ENCODE peak calls at places on chromosome 14, in five cellular contexts. One of them, this sample, is unnamed.

GRCh38 chr14:66493750-66494149 is 7.6 kb downstream of the CCDC196 start:
- DNase-seq in PC-9: no peak
- DNase-seq in left ventricle myocardium inferior: no peak
- DNase-seq in stomach: no peak
- DNase-seq in dorsolateral prefrontal cortex: no peak
- DNase-seq in this sample: no peak

GRCh38 chr14:103838117-103838516 is 9.3 kb downstream of the PPP1R13B start:
- DNase-seq in PC-9: no peak
- DNase-seq in left ventricle myocardium inferior: no peak
- DNase-seq in stomach: no peak
- DNase-seq in dorsolateral prefrontal cortex: no peak
- DNase-seq in this sample: no peak

GRCh38 chr14:68607081-68607851 is 185.6 kb downstream of the ZFP36L1 start:
- DNase-seq in PC-9: no peak
- DNase-seq in left ventricle myocardium inferior: peak; percentile 39
- DNase-seq in stomach: peak; percentile 38
- DNase-seq in dorsolateral prefrontal cortex: no peak
- DNase-seq in this sample: no peak

GRCh38 chr14:68458840-68459469 is 333.9 kb downstream of the ZFP36L1 start:
- DNase-seq in PC-9: peak; percentile 85
- DNase-seq in left ventricle myocardium inferior: peak; percentile 45
- DNase-seq in stomach: peak; percentile 72
- DNase-seq in dorsolateral prefrontal cortex: no peak
- DNase-seq in this sample: peak; percentile 93

GRCh38 chr14:85487215-85487614 is 42.7 kb upstream of the FLRT2 start:
- DNase-seq in PC-9: no peak
- DNase-seq in left ventricle myocardium inferior: no peak
- DNase-seq in stomach: no peak
- DNase-seq in dorsolateral prefrontal cortex: no peak
- DNase-seq in this sample: no peak

GRCh38 chr14:102207831-102208365 is 68.2 kb downstream of the WDR20 start:
- DNase-seq in PC-9: no peak
- DNase-seq in left ventricle myocardium inferior: no peak
- DNase-seq in stomach: no peak
- DNase-seq in dorsolateral prefrontal cortex: no peak
- DNase-seq in this sample: no peak

GRCh38 chr14:89773644-89774316 is 180.8 kb downstream of the EFCAB11 start:
- DNase-seq in PC-9: peak; percentile 26
- DNase-seq in left ventricle myocardium inferior: peak; percentile 46
- DNase-seq in stomach: peak; percentile 80
- DNase-seq in dorsolateral prefrontal cortex: no peak
- DNase-seq in this sample: peak; percentile 16

GRCh38 chr14:51244591-51244990 is 4.5 kb downstream of the TMX1 start:
- DNase-seq in PC-9: no peak
- DNase-seq in left ventricle myocardium inferior: no peak
- DNase-seq in stomach: no peak
- DNase-seq in dorsolateral prefrontal cortex: no peak
- DNase-seq in this sample: no peak

GRCh38 chr14:61229475-61229888 is 51.7 kb downstream of the TMEM30B start:
- DNase-seq in PC-9: no peak
- DNase-seq in left ventricle myocardium inferior: no peak
- DNase-seq in stomach: peak; percentile 46
- DNase-seq in dorsolateral prefrontal cortex: no peak
- DNase-seq in this sample: no peak

GRCh38 chr14:60257862-60258261 is 8.8 kb downstream of the PPM1A start:
- DNase-seq in PC-9: no peak
- DNase-seq in left ventricle myocardium inferior: no peak
- DNase-seq in stomach: no peak
- DNase-seq in dorsolateral prefrontal cortex: no peak
- DNase-seq in this sample: no peak

GRCh38 chr14:55103005-55103640 is 25.9 kb upstream of the LGALS3 start:
- DNase-seq in PC-9: peak; percentile 93
- DNase-seq in left ventricle myocardium inferior: peak; percentile 70
- DNase-seq in stomach: peak; percentile 84
- DNase-seq in dorsolateral prefrontal cortex: no peak
- DNase-seq in this sample: peak; percentile 99

GRCh38 chr14:53613404-53614253 is 343.0 kb downstream of the BMP4 start:
- DNase-seq in PC-9: peak; percentile 31
- DNase-seq in left ventricle myocardium inferior: no peak
- DNase-seq in stomach: no peak
- DNase-seq in dorsolateral prefrontal cortex: no peak
- DNase-seq in this sample: peak; percentile 32

GRCh38 chr14:33131801-33132200 is 193.1 kb downstream of the NPAS3 start:
- DNase-seq in PC-9: no peak
- DNase-seq in left ventricle myocardium inferior: no peak
- DNase-seq in stomach: no peak
- DNase-seq in dorsolateral prefrontal cortex: no peak
- DNase-seq in this sample: no peak

GRCh38 chr14:54207991-54208520 is 188.8 kb upstream of the CDKN3 start:
- DNase-seq in PC-9: no peak
- DNase-seq in left ventricle myocardium inferior: no peak
- DNase-seq in stomach: no peak
- DNase-seq in dorsolateral prefrontal cortex: no peak
- DNase-seq in this sample: no peak

GRCh38 chr14:69625299-69626131 is 14.1 kb downstream of the SUSD6 start:
- DNase-seq in PC-9: no peak
- DNase-seq in left ventricle myocardium inferior: peak; percentile 72
- DNase-seq in stomach: peak; percentile 55
- DNase-seq in dorsolateral prefrontal cortex: peak; percentile 58
- DNase-seq in this sample: no peak

GRCh38 chr14:51093371-51094281 is 1.3 kb downstream of the TRIM9 start:
- DNase-seq in PC-9: no peak
- DNase-seq in left ventricle myocardium inferior: peak; percentile 23
- DNase-seq in stomach: no peak
- DNase-seq in dorsolateral prefrontal cortex: peak; percentile 76
- DNase-seq in this sample: no peak

GRCh38 chr14:105151131-105151837 is 17.3 kb downstream of the JAG2 start:
- DNase-seq in PC-9: no peak
- DNase-seq in left ventricle myocardium inferior: peak; percentile 13
- DNase-seq in stomach: no peak
- DNase-seq in dorsolateral prefrontal cortex: no peak
- DNase-seq in this sample: no peak
- TF ChIP-seq CTCF in PC-9: no peak
- TF ChIP-seq CTCF in left ventricle myocardium inferior: no peak
- TF ChIP-seq CTCF in stomach: no peak
- TF ChIP-seq CTCF in dorsolateral prefrontal cortex: no peak
- TF ChIP-seq CTCF in this sample: no peak

GRCh38 chr14:78302841-78303240 is 132.7 kb downstream of the NRXN3 start:
- DNase-seq in PC-9: no peak
- DNase-seq in left ventricle myocardium inferior: no peak
- DNase-seq in stomach: no peak
- DNase-seq in dorsolateral prefrontal cortex: no peak
- DNase-seq in this sample: no peak

GRCh38 chr14:78291958-78292357 is 121.8 kb downstream of the NRXN3 start:
- DNase-seq in PC-9: no peak
- DNase-seq in left ventricle myocardium inferior: no peak
- DNase-seq in stomach: no peak
- DNase-seq in dorsolateral prefrontal cortex: no peak
- DNase-seq in this sample: no peak

DNA sequence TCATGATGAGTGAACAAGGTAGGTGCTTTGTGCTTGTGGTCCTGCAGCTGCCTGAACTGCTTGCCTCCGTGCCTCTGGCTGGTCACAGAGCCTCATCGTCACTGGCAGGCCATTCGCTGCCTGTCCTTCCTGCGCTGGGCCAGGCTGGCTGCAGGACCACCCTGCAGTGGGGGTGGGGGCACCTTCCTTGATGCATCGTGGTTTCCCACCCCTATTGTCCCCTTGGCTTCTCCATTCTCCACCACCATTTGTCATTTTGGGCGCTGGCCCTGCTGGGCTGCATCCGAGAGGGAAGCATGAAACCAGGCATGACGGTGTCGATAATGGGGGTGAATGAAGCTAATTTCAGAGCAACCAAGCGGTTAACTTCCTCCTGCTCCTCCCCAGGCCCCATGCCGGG is 127.7 kb downstream of the NRXN3 start:
- DNase-seq in PC-9: no peak
- DNase-seq in left ventricle myocardium inferior: no peak
- DNase-seq in stomach: no peak
- DNase-seq in dorsolateral prefrontal cortex: no peak
- DNase-seq in this sample: no peak
- H3K27ac ChIP-seq in PC-9: no peak overlapping the region
- H3K27ac ChIP-seq in left ventricle myocardium inferior: no peak overlapping the region
- H3K27ac ChIP-seq in stomach: no peak overlapping the region
- H3K27ac ChIP-seq in dorsolateral prefrontal cortex: no peak overlapping the region
- H3K27ac ChIP-seq in this sample: no peak overlapping the region

DNA sequence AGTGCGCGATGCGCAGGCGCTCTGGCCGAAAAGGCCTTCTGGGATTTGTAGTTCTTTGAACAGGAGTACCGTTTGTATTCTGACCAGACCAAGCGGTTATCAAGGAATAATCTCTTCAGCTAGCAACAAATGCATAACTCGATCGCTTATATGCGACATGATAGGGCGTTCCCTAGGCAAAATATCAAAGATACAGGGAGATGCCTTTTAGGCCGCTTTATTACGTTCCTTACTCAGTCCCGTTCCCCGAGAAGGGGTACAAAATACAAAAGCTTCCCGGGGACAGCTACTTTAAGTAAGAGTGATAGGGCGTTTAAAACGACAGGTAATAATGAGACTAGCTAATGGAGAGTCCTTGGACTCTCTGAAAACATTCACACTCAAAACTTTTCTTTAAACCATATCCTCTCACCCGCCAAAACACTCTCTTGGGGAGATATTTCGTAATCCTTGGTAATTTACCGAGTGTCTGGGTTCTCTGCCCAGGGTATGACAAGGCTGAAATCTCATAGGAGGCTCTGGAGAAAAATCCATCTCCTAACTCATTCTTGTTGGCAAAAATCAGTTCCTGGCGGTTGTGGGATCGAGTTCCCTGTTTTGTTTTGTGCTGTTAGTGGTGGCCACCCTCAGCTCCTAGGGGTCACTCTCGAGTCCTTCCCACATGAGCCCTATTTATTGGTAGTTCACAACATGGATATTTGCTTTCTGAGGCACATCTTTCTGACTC is 412 bp upstream of the SNW1 start:
- DNase-seq in PC-9: peak; percentile 43
- DNase-seq in left ventricle myocardium inferior: peak; percentile 32
- DNase-seq in stomach: no peak
- DNase-seq in dorsolateral prefrontal cortex: peak; percentile 29
- DNase-seq in this sample: peak; percentile 6
- TF ChIP-seq CTCF in PC-9: peak; percentile 61
- TF ChIP-seq CTCF in left ventricle myocardium inferior: peak; percentile 40
- TF ChIP-seq CTCF in stomach: no peak
- TF ChIP-seq CTCF in dorsolateral prefrontal cortex: peak; percentile 30
- TF ChIP-seq CTCF in this sample: peak; percentile 43

DNA sequence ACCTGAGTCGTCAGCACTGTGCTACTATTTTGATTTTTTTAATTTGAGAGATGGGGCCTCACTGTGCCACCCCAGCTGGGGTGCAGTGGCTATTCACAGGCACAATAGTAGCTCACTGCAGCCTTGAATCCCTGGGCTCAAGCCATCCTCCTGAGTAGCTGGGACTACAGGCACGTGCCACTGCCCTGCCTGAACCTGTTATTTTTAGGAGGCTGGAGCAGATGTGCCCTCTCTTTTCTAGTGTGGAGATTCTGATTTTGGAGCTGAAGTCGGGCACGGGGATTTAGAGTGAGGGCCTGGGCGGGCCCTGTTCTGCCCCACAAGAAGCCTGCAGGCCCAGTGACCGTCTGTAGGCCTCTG is 17.3 kb downstream of the SLC25A47 start:
- DNase-seq in PC-9: no peak
- DNase-seq in left ventricle myocardium inferior: no peak
- DNase-seq in stomach: no peak
- DNase-seq in dorsolateral prefrontal cortex: peak; percentile 22
- DNase-seq in this sample: no peak
- H3K27ac ChIP-seq in PC-9: no peak overlapping the region
- H3K27ac ChIP-seq in left ventricle myocardium inferior: peak overlapping the region; percentile 71
- H3K27ac ChIP-seq in stomach: peak overlapping the region; percentile 70
- H3K27ac ChIP-seq in dorsolateral prefrontal cortex: peak overlapping the region; percentile 60
- H3K27ac ChIP-seq in this sample: no peak overlapping the region

This sample was measured in foreskin keratinocyte.